ENCODE peak calls at places on chromosome 1, in five cellular contexts. U is activated naive CD8-positive, alpha-beta T cell treated with anti-CD3 and anti-CD28 coated beads, Interleukin-2, amount 50 U/mL, for 24 hours; I is AG10803; A is HL-60; B is T-helper 1 cell. Q is an unnamed sample.

GRCh38 chr1:211610779-211611556 is 32.0 kb upstream of the SLC30A1 start:
- DNase-seq in U (no peak), B (no peak), A (no peak), I (peak; percentile 79), Q (no peak)

GRCh38 chr1:217062566-217062965 is 339.3 kb upstream of the ESRRG start:
- DNase-seq in B (no peak), I (no peak), U (no peak), A (no peak), Q (no peak)

GRCh38 chr1:168136709-168137514 is at the start of gene GPR161:
- DNase-seq in U (peak; percentile 25), B (no peak), A (no peak), I (peak; percentile 34), Q (no peak)

GRCh38 chr1:30104551-30104950 is 618.8 kb downstream of the MATN1 start:
- DNase-seq in I (no peak), U (no peak), A (no peak), B (no peak), Q (no peak)

GRCh38 chr1:158506369-158506987 is 34.5 kb downstream of the OR10R2 start:
- DNase-seq in I (no peak), A (peak; percentile 60), U (peak; percentile 37), B (no peak), Q (no peak)

GRCh38 chr1:36653850-36654249 is 171.1 kb upstream of the CSF3R start:
- DNase-seq in U (no peak), B (no peak), A (no peak), I (peak; percentile 52), Q (peak; percentile 34)

GRCh38 chr1:58898739-58899580 is 115.1 kb upstream of the JUN start:
- DNase-seq in I (no peak), B (no peak), A (peak; percentile 83), U (no peak), Q (no peak)

GRCh38 chr1:233617025-233617424 is 3.1 kb downstream of the KCNK1 start:
- DNase-seq in U (no peak), B (no peak), I (no peak), A (no peak), Q (no peak)

GRCh38 chr1:205343431-205344009 is 13.2 kb downstream of the KLHDC8A start:
- DNase-seq in B (no peak), U (no peak), I (no peak), A (no peak), Q (no peak)

GRCh38 chr1:8846263-8846662 is 28.8 kb upstream of the RERE start:
- DNase-seq in I (no peak), B (no peak), U (no peak), A (no peak), Q (no peak)

GRCh38 chr1:113041569-113042335 is 31.2 kb upstream of the LRIG2 start:
- DNase-seq in B (no peak), A (no peak), I (no peak), U (no peak), Q (no peak)

Q was measured in upper lobe of left lung.